ENCODE peak calls at places on chromosomes 13 and 19, in five cellular contexts. I is PC-3, H is fibroblast of lung, P is psoas muscle, V is spleen. R is an unnamed sample.
A peak's percentile ranks its signal among the peaks of the same experiment; 100 is the strongest.

GRCh38 chr13:84439108-84439507 is 556.8 kb upstream of the SLITRK1 start:
- DNase-seq in I (no peak), V (no peak), P (no peak), H (peak; percentile 14), R (no peak)

GRCh38 chr13:112053744-112054615 is 13.0 kb upstream of the SOX1 start:
- DNase-seq in P (no peak), H (no peak), V (peak; percentile 68), I (no peak), R (peak; percentile 77)

GRCh38 chr19:11495885-11496284 is 9.8 kb downstream of the ZNF653 start:
- DNase-seq in I (no peak), V (no peak), H (no peak), P (no peak), R (no peak)

GRCh38 chr19:12364391-12365093 is 941 bp downstream of the ZNF442 start:
- DNase-seq in I (no peak), H (peak; percentile 6), P (no peak), V (peak; percentile 73), R (peak; percentile 39)

GRCh38 chr19:58492265-58492664 is 16.1 kb downstream of the ZNF446 start:
- DNase-seq in H (no peak), V (no peak), I (no peak), P (no peak), R (no peak)

GRCh38 chr19:55657004-55657747 is 2.3 kb downstream of the U2AF2 start:
- DNase-seq in I (peak; percentile 51), V (no peak), P (no peak), H (no peak), R (peak; percentile 59)

GRCh38 chr19:12838182-12838890 is at the start of gene MAST1:
- DNase-seq in H (no peak), I (peak; percentile 80), P (peak; percentile 24), V (peak; percentile 80), R (peak; percentile 81)

GRCh38 chr19:45716314-45717130 is 14.2 kb downstream of the FBXO46 start:
- DNase-seq in H (peak; percentile 36), P (no peak), I (peak; percentile 44), V (no peak), R (no peak)

GRCh38 chr13:80133631-80134083 is 207.3 kb downstream of the SPRY2 start:
- DNase-seq in V (no peak), P (no peak), H (no peak), I (no peak), R (no peak)

DNA sequence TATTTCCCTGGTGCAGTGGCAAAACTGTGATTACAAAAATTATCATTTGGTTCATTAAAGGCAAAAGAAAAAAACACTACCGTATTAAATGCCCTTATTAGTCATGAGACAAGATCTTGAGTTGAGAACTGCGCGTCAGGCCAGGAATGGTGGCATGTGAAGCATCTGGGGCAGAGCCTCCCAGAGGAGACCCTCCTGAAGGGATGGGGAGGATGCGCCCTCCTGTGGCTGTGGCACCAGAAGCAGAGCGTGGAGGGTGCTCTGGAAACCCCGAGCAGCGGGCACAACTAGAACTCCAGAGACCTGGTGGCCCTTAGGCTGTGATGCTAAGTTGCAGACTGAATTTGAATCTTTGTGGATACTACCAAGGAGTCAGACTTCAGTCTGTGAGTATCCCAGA is 11.5 kb downstream of the CUL4A start:
- DNase-seq in I (no peak), P (no peak), H (peak; percentile 17), V (peak; percentile 12), R (no peak)
- TF ChIP-seq CTCF in I (no peak), P (no peak), H (peak; percentile 13), V (no peak), R (no peak)

GRCh38 chr19:32458500-32459123 is 53.0 kb downstream of the DPY19L3 start:
- DNase-seq in H (no peak), I (no peak), V (no peak), P (no peak), R (no peak)
- H3K27ac ChIP-seq in H (no peak overlapping the region), I (no peak overlapping the region), V (no peak overlapping the region), P (no peak overlapping the region), R (no peak overlapping the region)

GRCh38 chr19:6287269-6287885 is 7.6 kb upstream of the MLLT1 start:
- DNase-seq in V (peak; percentile 21), P (no peak), H (peak; percentile 26), I (no peak), R (no peak)
- H3K9me3 ChIP-seq in V (peaks cover 31% of the 10 kb centered on the region), P (peaks cover 27% of the 10 kb centered on the region), H (no peaks in the 10 kb centered on the region), I (peaks cover 24% of the 10 kb centered on the region), R (peaks cover 65% of the 10 kb centered on the region)

DNA sequence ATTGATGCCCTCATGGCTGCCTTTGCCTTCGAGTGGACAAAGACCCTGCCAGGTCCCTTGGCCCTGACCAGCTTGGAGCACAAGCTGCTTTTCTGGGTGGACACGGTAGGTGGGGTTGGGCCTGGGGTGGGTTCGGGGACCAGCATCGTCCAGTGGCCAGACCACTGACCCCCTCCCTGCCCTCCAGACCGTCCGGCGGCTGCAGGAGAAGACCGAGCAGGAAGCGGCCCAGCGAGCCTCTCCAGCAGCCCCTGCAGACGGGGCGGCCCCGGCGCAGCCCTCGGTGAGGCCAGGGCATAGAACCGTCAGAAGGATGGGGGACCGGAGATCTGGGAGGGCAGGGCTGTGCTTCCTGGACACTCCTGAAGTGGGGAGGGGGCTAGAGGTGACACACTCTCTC is 10.6 kb downstream of the CAMSAP3 start:
- DNase-seq in V (no peak), P (no peak), I (no peak), H (no peak), R (no peak)
- TF ChIP-seq CTCF in V (no peak), P (no peak), I (no peak), H (no peak), R (no peak)

DNA sequence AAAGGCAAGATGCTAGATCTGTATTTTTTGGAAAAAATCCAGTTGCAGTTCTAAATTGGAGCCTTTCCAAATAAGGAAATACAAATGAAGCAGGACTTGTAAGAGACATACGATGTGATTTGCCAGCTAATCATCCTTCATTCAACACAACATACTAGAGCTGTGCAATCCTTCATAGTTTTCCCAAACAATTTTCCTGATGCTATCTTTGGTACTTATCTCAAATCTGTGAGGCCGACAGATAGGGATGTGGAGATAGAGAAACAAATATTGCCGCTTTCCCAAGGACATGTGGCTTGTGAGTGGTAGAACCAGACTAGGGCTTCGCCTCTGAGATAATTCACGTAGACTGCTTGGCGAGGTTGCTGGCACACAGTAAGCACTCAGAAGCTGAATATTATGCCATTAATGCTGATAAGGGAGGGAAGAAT is 176.6 kb downstream of the LMO7 start:
- DNase-seq in V (no peak), P (no peak), H (peak; percentile 60), I (no peak), R (no peak)
- H3K27ac ChIP-seq in V (no peak overlapping the region), P (no peak overlapping the region), H (peak overlapping the region; percentile 9), I (no peak overlapping the region), R (no peak overlapping the region)

GRCh38 chr13:64871742-64872141 is 2358.4 kb downstream of the PCDH9 start:
- DNase-seq in I (no peak), H (no peak), V (no peak), P (no peak), R (no peak)

GRCh38 chr13:64877176-64877575 is 2353.0 kb downstream of the PCDH9 start:
- DNase-seq in V (no peak), I (no peak), P (no peak), H (no peak), R (no peak)
- H3K9me3 ChIP-seq in V (no peaks in the 10 kb centered on the region), I (no peaks in the 10 kb centered on the region), P (no peaks in the 10 kb centered on the region), H (no peaks in the 10 kb centered on the region), R (peaks cover 4% of the 10 kb centered on the region)

GRCh38 chr13:41345921-41346589 is 35.0 kb downstream of the NAA16 start:
- DNase-seq in H (peak; percentile 60), I (no peak), V (no peak), P (no peak), R (no peak)
- TF ChIP-seq CTCF in H (no peak), I (no peak), V (no peak), P (no peak), R (no peak)

GRCh38 chr13:24626449-24626848 is 53.8 kb upstream of the ATP12A start:
- DNase-seq in P (no peak), V (no peak), I (no peak), H (no peak), R (no peak)
- H3K27ac ChIP-seq in P (no peak overlapping the region), V (peak overlapping the region; percentile 3), I (no peak overlapping the region), H (no peak overlapping the region), R (no peak overlapping the region)